ENCODE peak calls at places on chromosomes 6 and 20, in nine cellular contexts. C is HCT116, M is WTC11, F is A549, S is H1, O is K562, Z is endothelial cell of umbilical vein, A is HepG2, H is SK-N-SH. X is an unnamed sample.

GRCh38 chr6:24016286-24016685 is 109.7 kb upstream of the NRSN1 start:
- DNase-seq in H (no peak), F (no peak), Z (no peak), C (no peak), S (no peak), A (no peak), O (no peak), M (no peak), X (no peak)

GRCh38 chr6:3608159-3608558 is 143.4 kb downstream of the PXDC1 start:
- DNase-seq in A (no peak), H (no peak), C (no peak), M (no peak), O (no peak), F (no peak), S (no peak), Z (no peak), X (no peak)

GRCh38 chr6:111148110-111148509 is 60.8 kb downstream of the SLC16A10 start:
- DNase-seq in O (no peak), H (no peak), A (no peak), Z (no peak), S (no peak), F (no peak), C (no peak), M (no peak), X (no peak)

GRCh38 chr6:1016329-1017302 is 295.3 kb upstream of the FOXQ1 start:
- DNase-seq in F (no peak), M (no peak), O (no peak), A (no peak), Z (no peak), H (no peak), S (no peak), C (no peak), X (no peak)

GRCh38 chr6:142902636-142903053 is 42.3 kb downstream of the HIVEP2 start:
- DNase-seq in C (peak; percentile 80), A (peak; percentile 85), O (no peak), Z (peak; percentile 80), F (no peak), H (peak; percentile 19), M (no peak), S (no peak), X (peak; percentile 67)

GRCh38 chr6:28978959-28979561 is 26.1 kb downstream of the ZNF311 start:
- DNase-seq in A (no peak), F (no peak), M (no peak), H (no peak), C (no peak), Z (no peak), S (no peak), O (no peak), X (peak; percentile 31)

GRCh38 chr20:9369557-9369956 is 144.8 kb upstream of the LAMP5 start:
- DNase-seq in S (no peak), A (no peak), M (no peak), C (no peak), O (no peak), F (no peak), Z (no peak), H (no peak), X (no peak)

GRCh38 chr6:165850434-165851019 is 187.5 kb upstream of the PDE10A start:
- DNase-seq in M (peak; percentile 77), F (peak; percentile 59), H (peak; percentile 82), Z (peak; percentile 62), O (peak; percentile 83), S (no peak), A (peak; percentile 27), C (peak; percentile 12), X (no peak)

GRCh38 chr20:45173531-45173930 is 1.2 kb upstream of the PI3 start:
- DNase-seq in F (no peak), C (no peak), Z (no peak), H (no peak), M (no peak), A (no peak), S (no peak), O (no peak), X (no peak)

GRCh38 chr20:24048014-24048611 is 59.5 kb upstream of the GGTLC1 start:
- DNase-seq in C (no peak), H (no peak), S (no peak), M (no peak), Z (no peak), A (no peak), F (no peak), O (no peak), X (no peak)

GRCh38 chr20:24052599-24053275 is 64.2 kb upstream of the GGTLC1 start:
- DNase-seq in O (no peak), M (no peak), S (no peak), C (no peak), H (no peak), F (no peak), Z (no peak), A (no peak), X (no peak)

GRCh38 chr20:24050119-24050518 is 61.5 kb upstream of the GGTLC1 start:
- DNase-seq in C (no peak), H (no peak), M (no peak), A (no peak), S (no peak), Z (no peak), O (no peak), F (no peak), X (no peak)

GRCh38 chr20:24049081-24049480 is 60.5 kb upstream of the GGTLC1 start:
- DNase-seq in Z (no peak), O (no peak), H (no peak), S (no peak), F (no peak), M (no peak), A (no peak), C (no peak), X (no peak)

GRCh38 chr20:24051160-24051559 is 62.6 kb upstream of the GGTLC1 start:
- DNase-seq in M (no peak), O (no peak), S (no peak), Z (no peak), H (no peak), F (no peak), A (no peak), C (no peak), X (no peak)
- TF ChIP-seq MAX in M (no peak), O (no peak), S (no peak), Z (no peak), H (no peak), F (no peak), A (no peak), C (no peak), X (no peak)

GRCh38 chr6:74356385-74356784 is 660.4 kb downstream of the CD109 start:
- DNase-seq in O (no peak), M (no peak), S (no peak), A (no peak), Z (no peak), F (peak; percentile 3), C (peak; percentile 42), H (no peak), X (no peak)
- TF ChIP-seq MAX in O (no peak), M (no peak), S (no peak), A (no peak), Z (no peak), F (no peak), C (no peak), H (no peak), X (no peak)

DNA sequence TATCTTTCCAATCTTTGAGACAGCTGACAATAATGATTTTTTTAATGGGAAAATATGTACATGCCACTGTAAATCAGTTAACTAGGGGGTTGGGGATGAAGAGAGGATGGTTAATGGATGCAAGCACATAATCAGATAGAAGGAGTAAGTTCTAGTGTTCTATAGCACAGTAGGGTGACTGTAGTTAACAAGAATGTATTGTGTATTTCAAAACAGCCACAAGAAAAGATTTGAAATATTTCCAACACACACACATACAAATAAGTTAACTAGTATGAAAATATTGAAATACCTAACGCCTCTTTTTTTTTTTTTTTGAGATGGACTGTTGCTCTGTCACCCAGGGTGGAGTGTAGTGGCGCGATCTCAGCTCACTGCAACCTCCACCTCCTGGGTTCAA is 153.4 kb upstream of the SALL4 start:
- DNase-seq in C (no peak), A (no peak), O (no peak), H (no peak), M (no peak), S (no peak), Z (no peak), F (no peak), X (no peak)
- TF ChIP-seq MAX in C (no peak), A (no peak), O (no peak), H (no peak), M (no peak), S (no peak), Z (no peak), F (no peak), X (no peak)

GRCh38 chr6:8539446-8539845 is 104.1 kb upstream of the SLC35B3 start:
- DNase-seq in A (peak; percentile 28), H (peak; percentile 37), Z (no peak), S (no peak), F (no peak), M (no peak), O (no peak), C (peak; percentile 7), X (no peak)
- TF ChIP-seq MAX in A (no peak), H (no peak), Z (no peak), S (no peak), F (no peak), M (no peak), O (no peak), C (no peak), X (no peak)

GRCh38 chr6:21628162-21628561 is 34.6 kb downstream of the SOX4 start:
- DNase-seq in H (no peak), O (no peak), M (no peak), A (no peak), S (no peak), Z (no peak), F (no peak), C (no peak), X (no peak)

GRCh38 chr6:21625642-21626041 is 32.1 kb downstream of the SOX4 start:
- DNase-seq in F (no peak), M (no peak), Z (no peak), O (no peak), A (no peak), C (no peak), H (no peak), S (no peak), X (no peak)

GRCh38 chr6:21626756-21627155 is 33.2 kb downstream of the SOX4 start:
- DNase-seq in Z (no peak), M (no peak), H (no peak), O (no peak), A (no peak), C (no peak), F (no peak), S (no peak), X (no peak)
- TF ChIP-seq MAX in Z (no peak), M (no peak), H (no peak), O (no peak), A (no peak), C (no peak), F (no peak), S (no peak), X (no peak)

GRCh38 chr20:48544402-48545333 is 283.1 kb downstream of the PREX1 start:
- DNase-seq in M (no peak), A (no peak), Z (no peak), S (no peak), F (no peak), H (peak; percentile 81), C (no peak), O (no peak), X (no peak)
- TF ChIP-seq MAX in M (no peak), A (no peak), Z (no peak), S (peak; percentile 43), F (no peak), H (no peak), C (no peak), O (no peak), X (no peak)